ENCODE peak calls at places on chromosomes 1 and 21, in five cellular contexts. W is mesenchymal stem cell, J is neuronal stem cell, G is H9, S is H1. A is an unnamed sample.

GRCh38 chr21:37800122-37800455 is 116.2 kb downstream of the KCNJ6 start:
- DNase-seq in G (no peak), W (peak), J (no peak), S (no peak), A (no peak)

GRCh38 chr1:26361605-26362122 is 7.7 kb upstream of the CRYBG2 start:
- DNase-seq in W (no peak), S (no peak), G (no peak), J (no peak), A (no peak)

GRCh38 chr1:92922378-92923035 is 38.8 kb downstream of the DIPK1A start:
- DNase-seq in S (no peak), W (no peak), J (no peak), G (no peak), A (no peak)

GRCh38 chr1:201450721-201451291 is 18.2 kb downstream of the PHLDA3 start:
- DNase-seq in W (peak), J (no peak), S (no peak), G (peak), A (no peak)

GRCh38 chr21:38861006-38861405 is 55.3 kb downstream of the ETS2 start:
- DNase-seq in W (no peak), S (no peak), J (no peak), G (no peak), A (no peak)

GRCh38 chr1:218537131-218537904 is 192.2 kb downstream of the TGFB2 start:
- DNase-seq in W (peak), J (no peak), G (no peak), S (no peak), A (peak)

GRCh38 chr1:198628064-198628455 is 10.8 kb upstream of the PTPRC start:
- DNase-seq in W (no peak), J (no peak), G (no peak), S (no peak), A (no peak)

GRCh38 chr1:227901239-227901905 is 46.4 kb downstream of the WNT9A start:
- DNase-seq in W (no peak), S (no peak), G (peak), J (no peak), A (no peak)

GRCh38 chr1:161777250-161777649 is 11.1 kb downstream of the ATF6 start:
- DNase-seq in J (no peak), S (no peak), G (no peak), W (no peak), A (no peak)

GRCh38 chr21:42463861-42464515 is 32.0 kb downstream of the RSPH1 start:
- DNase-seq in S (no peak), W (peak), J (peak), G (peak), A (peak)

GRCh38 chr1:61983236-61983635 is 211.4 kb upstream of the L1TD1 start:
- DNase-seq in W (no peak), J (no peak), G (no peak), S (no peak), A (no peak)

GRCh38 chr1:13992489-13993285 is 292.7 kb downstream of the PRDM2 start:
- DNase-seq in S (no peak), W (no peak), J (no peak), G (no peak), A (no peak)

GRCh38 chr1:226069818-226070489 is 7.4 kb downstream of the H3-3A start:
- DNase-seq in W (no peak), J (no peak), G (no peak), S (no peak), A (no peak)

GRCh38 chr1:94819584-94819944 is 593 bp upstream of the SLC44A3 start:
- DNase-seq in G (no peak), S (no peak), W (no peak), J (no peak), A (peak)

GRCh38 chr1:94819945-94820746 is at the start of gene SLC44A3:
- DNase-seq in J (peak), G (peak), W (peak), S (peak), A (peak)

GRCh38 chr1:94823116-94823515 is 3.0 kb downstream of the SLC44A3 start:
- DNase-seq in S (no peak), W (no peak), G (no peak), J (no peak), A (no peak)

GRCh38 chr1:94821636-94822305 is 1.6 kb downstream of the SLC44A3 start:
- DNase-seq in S (no peak), G (no peak), J (no peak), W (no peak), A (no peak)

GRCh38 chr1:94820918-94821317 is 761 bp downstream of the SLC44A3 start:
- DNase-seq in W (peak), S (no peak), J (no peak), G (no peak), A (no peak)
- H3K4me2 ChIP-seq in W (peak), S (peak), J (no peak), G (peak), A (peak)

DNA sequence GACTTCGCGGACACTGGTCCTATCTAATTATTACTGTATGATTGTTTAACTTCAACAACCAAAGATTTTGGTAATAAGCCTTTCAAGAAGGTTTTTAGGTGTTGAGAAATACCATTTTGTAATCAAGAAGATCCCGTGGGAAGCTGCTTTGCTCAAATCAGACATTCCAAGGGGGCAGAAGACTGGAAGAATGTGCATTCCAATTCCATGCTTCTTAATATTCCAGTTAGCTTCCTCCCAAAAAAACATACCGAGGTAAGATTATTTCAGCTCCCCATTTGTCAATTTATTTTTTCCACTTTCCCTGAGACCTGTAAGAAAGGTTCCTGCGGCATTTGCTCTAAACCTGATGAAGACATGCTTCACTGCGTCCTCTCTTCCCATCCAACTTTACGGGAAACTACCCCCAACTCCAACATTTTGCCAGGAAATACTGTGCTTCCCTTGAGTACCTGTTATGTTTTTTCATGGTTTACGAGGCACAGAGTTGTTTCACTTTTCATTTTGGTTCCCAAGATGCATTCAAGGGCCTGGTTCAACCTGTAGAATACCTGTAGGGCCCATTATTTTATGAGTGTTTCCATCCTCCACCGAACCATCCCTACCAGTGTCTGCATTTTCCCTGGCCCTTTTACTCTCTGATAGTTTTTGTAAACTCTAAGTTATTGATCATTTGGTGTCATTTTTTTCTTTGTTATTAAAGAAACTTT is 4.0 kb downstream of the CNN3 start:
- DNase-seq in S (no peak), J (no peak), G (no peak), W (peak), A (peak)
- H4K91ac ChIP-seq in S (no peak), J (no peak), G (no peak), W (no peak), A (no peak)

DNA sequence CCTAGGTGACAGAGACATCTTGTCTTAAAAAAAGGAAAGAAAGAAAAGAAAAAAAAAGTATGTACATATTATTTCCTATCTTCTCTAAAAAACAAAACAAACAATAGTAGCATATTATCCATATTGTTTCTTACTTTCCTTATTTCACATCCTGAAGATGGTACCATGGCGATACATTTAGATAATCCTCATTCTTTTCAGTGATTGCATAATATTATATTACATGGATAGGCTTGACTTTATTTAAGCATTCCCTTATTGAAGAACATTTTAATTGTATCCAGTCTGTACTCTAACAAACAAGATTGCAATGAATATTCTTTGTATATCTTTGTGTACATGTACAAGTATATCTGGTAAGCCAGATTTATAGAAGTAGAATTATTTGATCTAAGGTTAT is 82.9 kb upstream of the PUM1 start:
- DNase-seq in S (no peak), G (no peak), J (no peak), W (no peak), A (no peak)
- H3K4me2 ChIP-seq in S (no peak), G (no peak), J (no peak), W (no peak), A (no peak)

GRCh38 chr1:153776352-153776751 is 1.1 kb downstream of the SLC27A3 start:
- DNase-seq in S (no peak), W (no peak), G (no peak), J (no peak), A (no peak)

GRCh38 chr1:153776971-153777370 is 1.8 kb downstream of the SLC27A3 start:
- DNase-seq in G (no peak), W (no peak), J (no peak), S (no peak), A (no peak)

GRCh38 chr1:153774036-153774435 is 1.2 kb upstream of the SLC27A3 start:
- DNase-seq in G (no peak), W (no peak), J (no peak), S (no peak), A (no peak)

GRCh38 chr1:153774780-153775431 is at the start of gene SLC27A3:
- DNase-seq in G (peak), J (no peak), S (peak), W (no peak), A (peak)

DNA sequence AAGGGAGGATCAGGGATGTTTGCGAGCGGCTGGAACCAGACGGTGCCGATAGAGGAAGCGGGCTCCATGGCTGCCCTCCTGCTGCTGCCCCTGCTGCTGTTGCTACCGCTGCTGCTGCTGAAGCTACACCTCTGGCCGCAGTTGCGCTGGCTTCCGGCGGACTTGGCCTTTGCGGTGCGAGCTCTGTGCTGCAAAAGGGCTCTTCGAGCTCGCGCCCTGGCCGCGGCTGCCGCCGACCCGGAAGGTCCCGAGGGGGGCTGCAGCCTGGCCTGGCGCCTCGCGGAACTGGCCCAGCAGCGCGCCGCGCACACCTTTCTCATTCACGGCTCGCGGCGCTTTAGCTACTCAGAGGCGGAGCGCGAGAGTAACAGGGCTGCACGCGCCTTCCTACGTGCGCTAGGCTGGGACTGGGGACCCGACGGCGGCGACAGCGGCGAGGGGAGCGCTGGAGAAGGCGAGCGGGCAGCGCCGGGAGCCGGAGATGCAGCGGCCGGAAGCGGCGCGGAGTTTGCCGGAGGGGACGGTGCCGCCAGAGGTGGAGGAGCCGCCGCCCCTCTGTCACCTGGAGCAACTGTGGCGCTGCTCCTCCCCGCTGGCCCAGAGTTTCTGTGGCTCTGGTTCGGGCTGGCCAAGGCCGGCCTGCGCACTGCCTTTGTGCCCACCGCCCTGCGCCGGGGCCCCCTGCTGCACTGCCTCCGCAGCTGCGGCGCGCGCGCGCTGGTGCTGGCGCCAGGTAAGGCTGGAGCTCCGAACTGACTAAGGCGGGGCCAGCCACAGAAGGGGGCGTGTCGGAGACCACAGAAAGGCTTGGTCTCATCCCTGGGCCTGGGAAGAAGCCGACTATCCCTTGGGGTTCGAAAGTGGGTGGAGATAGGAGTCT is 465 bp downstream of the SLC27A3 start:
- DNase-seq in G (peak), W (peak), S (peak), J (peak), A (peak)
- H4K91ac ChIP-seq in G (no peak), W (peak), S (peak), J (no peak), A (peak)

DNA sequence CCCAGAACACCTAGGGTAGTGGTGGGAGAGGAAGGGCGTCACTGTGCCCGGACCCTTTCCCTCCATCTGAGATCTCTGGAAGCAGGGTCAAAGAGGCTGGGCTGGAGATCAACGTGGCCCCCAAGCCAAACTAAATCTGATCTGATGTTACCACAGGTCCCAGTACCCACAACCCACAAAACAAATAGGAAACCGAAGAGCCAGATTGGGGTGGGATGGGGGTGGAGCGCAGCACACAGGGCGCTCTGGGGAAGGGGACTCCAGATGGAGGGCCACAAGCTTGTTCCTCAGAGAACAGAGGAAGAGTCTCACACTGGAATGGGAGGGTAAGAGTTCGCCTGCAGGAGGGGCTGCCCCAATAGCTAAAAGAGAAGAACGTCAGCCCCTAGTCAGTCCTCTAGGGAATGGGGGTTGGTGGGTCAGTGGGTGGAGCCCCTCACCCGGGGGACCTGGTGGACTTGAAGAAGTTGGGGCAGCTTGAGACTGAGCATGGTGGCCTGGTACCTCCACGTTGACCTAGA is 1.6 kb downstream of the PAQR6 start:
- DNase-seq in W (no peak), G (no peak), J (no peak), S (no peak), A (no peak)
- H3K4me2 ChIP-seq in W (no peak), G (no peak), J (no peak), S (peak), A (no peak)